ENCODE peak calls at places on chromosomes 16 and 17, in nine cellular contexts. I is NCI-H510A; U is HFF-Myc; P is T-helper 9 cell; G is amniotic epithelial cell; Z is dermis microvascular lymphatic vessel endothelial cell; D is stimulated activated CD4-positive, alpha-beta T cell treated with anti-CD3 and anti-CD28 coated beads, Interleukin-1b, Interleukin-23, amount 100 ng/mL, for 1 hour; H is SW 1271; L is nucleus accumbens. Y is an unnamed sample.

GRCh38 chr17:17004251-17004996 is 32.5 kb upstream of the TNFRSF13B start:
- DNase-seq in I (no peak), U (no peak), P (no peak), G (no peak), Z (no peak), D (no peak), H (no peak), L (no peak), Y (no peak)

GRCh38 chr16:50474138-50474537 is 74.1 kb upstream of the NKD1 start:
- DNase-seq in I (no peak), U (no peak), P (no peak), G (no peak), Z (no peak), D (no peak), H (no peak), L (no peak), Y (no peak)

GRCh38 chr17:76884995-76885896 is 17.0 kb downstream of the MGAT5B start:
- DNase-seq in I (no peak), U (no peak), P (no peak), G (no peak), Z (no peak), D (no peak), H (no peak), L (no peak), Y (peak; percentile 61)

GRCh38 chr16:50040028-50040427 is 15.0 kb downstream of the CNEP1R1 start:
- DNase-seq in I (no peak), U (no peak), P (no peak), G (peak; percentile 12), Z (no peak), D (no peak), H (no peak), L (no peak), Y (no peak)

GRCh38 chr17:20243524-20243923 is 223.8 kb downstream of the LGALS9B start:
- DNase-seq in I (no peak), U (no peak), P (no peak), G (no peak), Z (no peak), D (no peak), H (no peak), L (no peak), Y (no peak)

GRCh38 chr16:85879975-85880831 is 18.8 kb upstream of the IRF8 start:
- DNase-seq in I (no peak), U (no peak), P (no peak), G (no peak), Z (no peak), D (no peak), H (no peak), L (no peak), Y (no peak)

GRCh38 chr17:77054926-77055325 is 85.8 kb upstream of the SEC14L1 start:
- DNase-seq in I (no peak), U (no peak), P (no peak), G (no peak), Z (no peak), D (no peak), H (no peak), L (no peak), Y (no peak)

GRCh38 chr16:22948603-22949368 is 134.8 kb downstream of the HS3ST2 start:
- DNase-seq in I (peak; percentile 47), U (peak; percentile 56), P (peak; percentile 17), G (peak; percentile 27), Z (peak; percentile 70), D (no peak), H (no peak), L (no peak), Y (peak; percentile 56)

GRCh38 chr17:73798111-73798748 is 154.0 kb upstream of the SDK2 start:
- DNase-seq in I (no peak), U (peak; percentile 60), P (no peak), G (peak; percentile 99), Z (no peak), D (no peak), H (no peak), L (no peak), Y (no peak)